ENCODE peak calls at places on chromosomes 16 and 17, in ten cellular contexts. One of them, this sample, is unnamed.

GRCh38 chr16:52552643-52553042 is 5.7 kb upstream of the TOX3 start:
- DNase-seq in AG08396: no peak
- DNase-seq in HuH-7.5: no peak
- DNase-seq in GM12865: no peak
- DNase-seq in GM12878: no peak
- DNase-seq in GM04504: no peak
- DNase-seq in epithelial cell of esophagus: peak
- DNase-seq in NCI-H1048: no peak
- DNase-seq in T47D: no peak
- DNase-seq in sigmoid colon: no peak
- DNase-seq in this sample: no peak

GRCh38 chr16:80852261-80852872 is 48.0 kb upstream of the CDYL2 start:
- DNase-seq in T47D: no peak
- DNase-seq in GM04504: no peak
- DNase-seq in epithelial cell of esophagus: peak
- DNase-seq in AG08396: peak
- DNase-seq in GM12878: no peak
- DNase-seq in HuH-7.5: peak
- DNase-seq in sigmoid colon: no peak
- DNase-seq in GM12865: peak
- DNase-seq in NCI-H1048: no peak
- DNase-seq in this sample: peak

GRCh38 chr17:68379692-68380677 is 77.3 kb downstream of the WIPI1 start:
- DNase-seq in HuH-7.5: no peak
- DNase-seq in sigmoid colon: no peak
- DNase-seq in epithelial cell of esophagus: no peak
- DNase-seq in AG08396: no peak
- DNase-seq in NCI-H1048: no peak
- DNase-seq in GM04504: no peak
- DNase-seq in GM12865: no peak
- DNase-seq in GM12878: no peak
- DNase-seq in T47D: no peak
- DNase-seq in this sample: no peak

GRCh38 chr16:28603381-28604185 is 6.3 kb downstream of the SULT1A1 start:
- DNase-seq in sigmoid colon: peak
- DNase-seq in AG08396: no peak
- DNase-seq in HuH-7.5: no peak
- DNase-seq in NCI-H1048: no peak
- DNase-seq in GM12878: no peak
- DNase-seq in epithelial cell of esophagus: no peak
- DNase-seq in GM04504: no peak
- DNase-seq in T47D: no peak
- DNase-seq in GM12865: no peak
- DNase-seq in this sample: no peak

GRCh38 chr17:42087736-42088705 is 10.3 kb downstream of the ZNF385C start:
- DNase-seq in GM12878: no peak
- DNase-seq in T47D: no peak
- DNase-seq in NCI-H1048: no peak
- DNase-seq in epithelial cell of esophagus: no peak
- DNase-seq in sigmoid colon: no peak
- DNase-seq in HuH-7.5: peak
- DNase-seq in AG08396: no peak
- DNase-seq in GM04504: no peak
- DNase-seq in GM12865: no peak
- DNase-seq in this sample: no peak

GRCh38 chr17:73228748-73229236 is 32.9 kb downstream of the CPSF4L start:
- DNase-seq in sigmoid colon: peak
- DNase-seq in GM12865: peak
- DNase-seq in NCI-H1048: no peak
- DNase-seq in AG08396: peak
- DNase-seq in HuH-7.5: no peak
- DNase-seq in epithelial cell of esophagus: peak
- DNase-seq in T47D: no peak
- DNase-seq in GM04504: peak
- DNase-seq in GM12878: no peak
- DNase-seq in this sample: peak

GRCh38 chr17:72726936-72727335 is 365.6 kb downstream of the SLC39A11 start:
- DNase-seq in GM04504: no peak
- DNase-seq in GM12878: peak
- DNase-seq in GM12865: peak
- DNase-seq in NCI-H1048: no peak
- DNase-seq in sigmoid colon: no peak
- DNase-seq in T47D: no peak
- DNase-seq in AG08396: peak
- DNase-seq in epithelial cell of esophagus: peak
- DNase-seq in HuH-7.5: no peak
- DNase-seq in this sample: peak

GRCh38 chr16:56480776-56481467 is 29.6 kb downstream of the OGFOD1 start:
- DNase-seq in sigmoid colon: no peak
- DNase-seq in NCI-H1048: no peak
- DNase-seq in AG08396: no peak
- DNase-seq in epithelial cell of esophagus: no peak
- DNase-seq in T47D: no peak
- DNase-seq in HuH-7.5: no peak
- DNase-seq in GM12878: no peak
- DNase-seq in GM12865: no peak
- DNase-seq in GM04504: no peak
- DNase-seq in this sample: no peak

GRCh38 chr17:10585529-10585928 is 36.1 kb upstream of the MYH2 start:
- DNase-seq in AG08396: no peak
- DNase-seq in T47D: no peak
- DNase-seq in NCI-H1048: no peak
- DNase-seq in sigmoid colon: no peak
- DNase-seq in HuH-7.5: no peak
- DNase-seq in GM12865: no peak
- DNase-seq in epithelial cell of esophagus: no peak
- DNase-seq in GM12878: no peak
- DNase-seq in GM04504: no peak
- DNase-seq in this sample: no peak

GRCh38 chr16:82395212-82395611 is 225.2 kb upstream of the MPHOSPH6 start:
- DNase-seq in GM04504: no peak
- DNase-seq in NCI-H1048: no peak
- DNase-seq in GM12865: no peak
- DNase-seq in T47D: no peak
- DNase-seq in GM12878: no peak
- DNase-seq in epithelial cell of esophagus: no peak
- DNase-seq in sigmoid colon: no peak
- DNase-seq in AG08396: no peak
- DNase-seq in HuH-7.5: no peak
- DNase-seq in this sample: no peak

GRCh38 chr17:40347319-40348135 is 17.0 kb downstream of the GJD3 start:
- DNase-seq in T47D: no peak
- DNase-seq in NCI-H1048: no peak
- DNase-seq in GM04504: no peak
- DNase-seq in epithelial cell of esophagus: no peak
- DNase-seq in AG08396: no peak
- DNase-seq in sigmoid colon: no peak
- DNase-seq in GM12865: no peak
- DNase-seq in GM12878: no peak
- DNase-seq in HuH-7.5: no peak
- DNase-seq in this sample: no peak

GRCh38 chr17:7704601-7705268 is at the start of gene EFNB3:
- DNase-seq in sigmoid colon: no peak
- DNase-seq in HuH-7.5: no peak
- DNase-seq in epithelial cell of esophagus: peak
- DNase-seq in T47D: no peak
- DNase-seq in GM12865: no peak
- DNase-seq in GM12878: no peak
- DNase-seq in AG08396: no peak
- DNase-seq in NCI-H1048: peak
- DNase-seq in GM04504: no peak
- DNase-seq in this sample: no peak

GRCh38 chr16:30659507-30660423 is 1.5 kb downstream of the FBRS start:
- DNase-seq in GM04504: no peak
- DNase-seq in epithelial cell of esophagus: peak
- DNase-seq in HuH-7.5: no peak
- DNase-seq in T47D: peak
- DNase-seq in sigmoid colon: peak
- DNase-seq in AG08396: no peak
- DNase-seq in GM12878: no peak
- DNase-seq in GM12865: peak
- DNase-seq in NCI-H1048: no peak
- DNase-seq in this sample: no peak

GRCh38 chr17:27542841-27543463 is 86.7 kb downstream of the KSR1 start:
- DNase-seq in epithelial cell of esophagus: no peak
- DNase-seq in NCI-H1048: no peak
- DNase-seq in AG08396: no peak
- DNase-seq in HuH-7.5: no peak
- DNase-seq in sigmoid colon: no peak
- DNase-seq in T47D: no peak
- DNase-seq in GM04504: no peak
- DNase-seq in GM12878: no peak
- DNase-seq in GM12865: no peak
- DNase-seq in this sample: no peak

GRCh38 chr17:48492401-48493298 is 38.2 kb downstream of the HOXB1 start:
- DNase-seq in T47D: peak
- DNase-seq in GM12878: no peak
- DNase-seq in NCI-H1048: no peak
- DNase-seq in HuH-7.5: peak
- DNase-seq in epithelial cell of esophagus: peak
- DNase-seq in GM04504: no peak
- DNase-seq in AG08396: peak
- DNase-seq in sigmoid colon: peak
- DNase-seq in GM12865: peak
- DNase-seq in this sample: no peak

GRCh38 chr17:75231071-75231470 is 25.6 kb downstream of the NUP85 start:
- DNase-seq in AG08396: no peak
- DNase-seq in GM12865: no peak
- DNase-seq in HuH-7.5: no peak
- DNase-seq in GM04504: no peak
- DNase-seq in GM12878: no peak
- DNase-seq in NCI-H1048: no peak
- DNase-seq in T47D: no peak
- DNase-seq in epithelial cell of esophagus: no peak
- DNase-seq in sigmoid colon: no peak
- DNase-seq in this sample: no peak

GRCh38 chr17:59840908-59841666 is 51.7 kb downstream of the TUBD1 start:
- DNase-seq in epithelial cell of esophagus: peak
- DNase-seq in T47D: no peak
- DNase-seq in sigmoid colon: no peak
- DNase-seq in GM12865: peak
- DNase-seq in GM04504: no peak
- DNase-seq in HuH-7.5: no peak
- DNase-seq in AG08396: no peak
- DNase-seq in NCI-H1048: no peak
- DNase-seq in GM12878: no peak
- DNase-seq in this sample: no peak

GRCh38 chr16:78290498-78291271 is 191.2 kb downstream of the WWOX start:
- DNase-seq in GM12878: no peak
- DNase-seq in HuH-7.5: no peak
- DNase-seq in GM04504: no peak
- DNase-seq in sigmoid colon: no peak
- DNase-seq in AG08396: no peak
- DNase-seq in epithelial cell of esophagus: no peak
- DNase-seq in GM12865: no peak
- DNase-seq in NCI-H1048: no peak
- DNase-seq in T47D: no peak
- DNase-seq in this sample: no peak